ENCODE peak calls at places on chromosome 6, in four cellular contexts. Z, J, G and V are unnamed samples.

GRCh38 chr6:139903411-139904157 is 529.1 kb upstream of the CITED2 start:
- DNase-seq in J (no peak), G (no peak), Z (no peak), V (no peak)

GRCh38 chr6:33923857-33924514 is 120.2 kb upstream of the MLN start:
- DNase-seq in G (no peak), Z (no peak), J (no peak), V (no peak)

GRCh38 chr6:167791036-167791779 is 35.5 kb upstream of the AFDN start:
- DNase-seq in J (no peak), Z (no peak), G (no peak), V (peak)

GRCh38 chr6:154931741-154932424 is 63.2 kb upstream of the TIAM2 start:
- DNase-seq in G (no peak), Z (no peak), J (no peak), V (no peak)

GRCh38 chr6:144278659-144279314 is 6.3 kb upstream of the UTRN start:
- DNase-seq in G (no peak), J (no peak), Z (no peak), V (peak)

GRCh38 chr6:77879527-77879926 is 226.7 kb downstream of the MEI4 start:
- DNase-seq in Z (no peak), J (no peak), G (no peak), V (no peak)

GRCh38 chr6:87473419-87473903 is 687 bp downstream of the SLC35A1 start:
- DNase-seq in G (no peak), J (no peak), Z (peak), V (peak)

GRCh38 chr6:156883497-156884252 is 106.5 kb downstream of the ARID1B start:
- DNase-seq in J (no peak), Z (no peak), G (no peak), V (peak)

GRCh38 chr6:46352541-46353267 is 138.5 kb downstream of the RCAN2 start:
- DNase-seq in Z (no peak), J (no peak), G (no peak), V (no peak)

GRCh38 chr6:160005861-160006540 is 37.1 kb downstream of the IGF2R start:
- DNase-seq in J (no peak), G (no peak), Z (peak), V (no peak)

GRCh38 chr6:129309154-129309553 is 400.8 kb downstream of the ARHGAP18 start:
- DNase-seq in Z (no peak), G (no peak), J (no peak), V (no peak)

GRCh38 chr6:73515204-73516101 is 5.4 kb downstream of the EEF1A1 start:
- DNase-seq in J (no peak), Z (no peak), G (no peak), V (peak)

GRCh38 chr6:4581468-4582420 is 194.5 kb upstream of the CDYL start:
- DNase-seq in G (no peak), J (no peak), Z (peak), V (peak)

GRCh38 chr6:7086488-7086887 is 21.3 kb upstream of the RREB1 start:
- DNase-seq in Z (no peak), G (no peak), J (no peak), V (no peak)

GRCh38 chr6:50849781-50850180 is 31.1 kb downstream of the TFAP2B start:
- DNase-seq in J (no peak), G (no peak), Z (no peak), V (no peak)

GRCh38 chr6:71408966-71409723 is 120.5 kb downstream of the OGFRL1 start:
- DNase-seq in Z (no peak), G (no peak), J (no peak), V (peak)

GRCh38 chr6:143583542-143584330 is 72.2 kb upstream of the FUCA2 start:
- DNase-seq in Z (peak), J (no peak), G (no peak), V (no peak)

GRCh38 chr6:29965873-29966601 is 23.7 kb downstream of the HLA-A start:
- DNase-seq in J (peak), Z (no peak), G (peak), V (peak)

GRCh38 chr6:153941768-153942167 is 97.3 kb upstream of the OPRM1 start:
- DNase-seq in J (no peak), G (no peak), Z (no peak), V (no peak)

GRCh38 chr6:146358341-146359046 is 185.1 kb upstream of the RAB32 start:
- DNase-seq in J (no peak), Z (no peak), G (no peak), V (peak)

GRCh38 chr6:48027704-48028435 is 83.1 kb downstream of the PTCHD4 start:
- DNase-seq in J (no peak), G (no peak), Z (no peak), V (peak)

GRCh38 chr6:169172946-169173345 is 80.7 kb downstream of the THBS2 start:
- DNase-seq in Z (no peak), G (no peak), J (no peak), V (no peak)

GRCh38 chr6:130046711-130047439 is 28.5 kb downstream of the L3MBTL3 start:
- DNase-seq in J (no peak), G (no peak), Z (no peak), V (no peak)

GRCh38 chr6:105806486-105806920 is 279.6 kb upstream of the PRDM1 start:
- DNase-seq in G (no peak), Z (no peak), J (no peak), V (no peak)

GRCh38 chr6:55176958-55177357 is 2.6 kb downstream of the HCRTR2 start:
- DNase-seq in G (no peak), J (no peak), Z (no peak), V (peak)